ENCODE peak calls at places on chromosomes 4 and X, in nine cellular contexts. One of them, this sample, is unnamed.
A peak's percentile ranks its signal among the peaks of the same experiment; 100 is the strongest.

GRCh38 chr4:109041463-109041862 is 261.0 kb downstream of the COL25A1 start:
- DNase-seq in neural progenitor cell: no peak
- DNase-seq in MG63: no peak
- DNase-seq in suprapubic skin: no peak
- DNase-seq in upper lobe of right lung: no peak
- DNase-seq in SJSA1: no peak
- DNase-seq in small intestine: no peak
- DNase-seq in IMR-90: peak; percentile 50
- DNase-seq in stomach: no peak
- DNase-seq in this sample: no peak

GRCh38 chr4:142549726-142550463 is 296.2 kb downstream of the INPP4B start:
- DNase-seq in neural progenitor cell: no peak
- DNase-seq in IMR-90: peak; percentile 81
- DNase-seq in upper lobe of right lung: no peak
- DNase-seq in stomach: no peak
- DNase-seq in SJSA1: no peak
- DNase-seq in small intestine: peak; percentile 70
- DNase-seq in suprapubic skin: no peak
- DNase-seq in MG63: peak; percentile 1
- DNase-seq in this sample: peak; percentile 51

GRCh38 chrX:47664737-47665136 is 5.8 kb upstream of the UXT start:
- DNase-seq in upper lobe of right lung: no peak
- DNase-seq in MG63: no peak
- DNase-seq in IMR-90: peak; percentile 33
- DNase-seq in small intestine: no peak
- DNase-seq in stomach: no peak
- DNase-seq in neural progenitor cell: no peak
- DNase-seq in SJSA1: no peak
- DNase-seq in suprapubic skin: no peak
- DNase-seq in this sample: no peak

GRCh38 chr4:74501579-74501978 is 56.6 kb downstream of the AREG start:
- DNase-seq in IMR-90: peak; percentile 95
- DNase-seq in small intestine: no peak
- DNase-seq in SJSA1: no peak
- DNase-seq in upper lobe of right lung: no peak
- DNase-seq in suprapubic skin: no peak
- DNase-seq in MG63: no peak
- DNase-seq in neural progenitor cell: no peak
- DNase-seq in stomach: no peak
- DNase-seq in this sample: peak; percentile 63

GRCh38 chr4:108991929-108992328 is 229.1 kb upstream of the ETNPPL start:
- DNase-seq in upper lobe of right lung: no peak
- DNase-seq in small intestine: no peak
- DNase-seq in neural progenitor cell: no peak
- DNase-seq in suprapubic skin: no peak
- DNase-seq in stomach: no peak
- DNase-seq in MG63: no peak
- DNase-seq in SJSA1: no peak
- DNase-seq in IMR-90: peak; percentile 79
- DNase-seq in this sample: peak; percentile 29

GRCh38 chr4:182062936-182063335 is 180.3 kb upstream of the TENM3 start:
- DNase-seq in SJSA1: no peak
- DNase-seq in small intestine: no peak
- DNase-seq in neural progenitor cell: no peak
- DNase-seq in upper lobe of right lung: no peak
- DNase-seq in IMR-90: peak; percentile 91
- DNase-seq in suprapubic skin: no peak
- DNase-seq in stomach: no peak
- DNase-seq in MG63: no peak
- DNase-seq in this sample: peak; percentile 61

GRCh38 chrX:115337735-115338134 is 48.2 kb downstream of the LUZP4 start:
- DNase-seq in IMR-90: peak; percentile 86
- DNase-seq in MG63: peak; percentile 65
- DNase-seq in stomach: no peak
- DNase-seq in SJSA1: no peak
- DNase-seq in neural progenitor cell: no peak
- DNase-seq in small intestine: no peak
- DNase-seq in suprapubic skin: no peak
- DNase-seq in upper lobe of right lung: no peak
- DNase-seq in this sample: no peak

GRCh38 chr4:147842573-147842972 is 110.7 kb downstream of the ARHGAP10 start:
- DNase-seq in small intestine: no peak
- DNase-seq in upper lobe of right lung: no peak
- DNase-seq in suprapubic skin: no peak
- DNase-seq in MG63: no peak
- DNase-seq in IMR-90: peak; percentile 79
- DNase-seq in stomach: no peak
- DNase-seq in neural progenitor cell: no peak
- DNase-seq in SJSA1: no peak
- DNase-seq in this sample: no peak

GRCh38 chrX:2689773-2690666 is 1.1 kb upstream of the CD99 start:
- DNase-seq in MG63: no peak
- DNase-seq in stomach: no peak
- DNase-seq in small intestine: peak; percentile 95
- DNase-seq in upper lobe of right lung: no peak
- DNase-seq in SJSA1: no peak
- DNase-seq in suprapubic skin: no peak
- DNase-seq in IMR-90: no peak
- DNase-seq in neural progenitor cell: peak; percentile 30
- DNase-seq in this sample: no peak

GRCh38 chrX:106611682-106612402 is at the start of gene RADX:
- DNase-seq in stomach: peak; percentile 83
- DNase-seq in MG63: peak; percentile 89
- DNase-seq in suprapubic skin: peak; percentile 81
- DNase-seq in SJSA1: peak; percentile 62
- DNase-seq in upper lobe of right lung: peak; percentile 91
- DNase-seq in small intestine: peak; percentile 84
- DNase-seq in neural progenitor cell: peak; percentile 93
- DNase-seq in IMR-90: peak; percentile 45
- DNase-seq in this sample: no peak

GRCh38 chr4:135949926-135950325 is 1582.4 kb downstream of the PCDH18 start:
- DNase-seq in neural progenitor cell: no peak
- DNase-seq in SJSA1: no peak
- DNase-seq in MG63: no peak
- DNase-seq in IMR-90: no peak
- DNase-seq in small intestine: no peak
- DNase-seq in stomach: no peak
- DNase-seq in upper lobe of right lung: no peak
- DNase-seq in suprapubic skin: no peak
- DNase-seq in this sample: no peak

GRCh38 chr4:55435136-55435535 is 39.4 kb downstream of the TMEM165 start:
- DNase-seq in upper lobe of right lung: no peak
- DNase-seq in SJSA1: no peak
- DNase-seq in IMR-90: peak; percentile 48
- DNase-seq in small intestine: peak; percentile 8
- DNase-seq in neural progenitor cell: peak; percentile 8
- DNase-seq in MG63: no peak
- DNase-seq in suprapubic skin: no peak
- DNase-seq in stomach: no peak
- DNase-seq in this sample: no peak

DNA sequence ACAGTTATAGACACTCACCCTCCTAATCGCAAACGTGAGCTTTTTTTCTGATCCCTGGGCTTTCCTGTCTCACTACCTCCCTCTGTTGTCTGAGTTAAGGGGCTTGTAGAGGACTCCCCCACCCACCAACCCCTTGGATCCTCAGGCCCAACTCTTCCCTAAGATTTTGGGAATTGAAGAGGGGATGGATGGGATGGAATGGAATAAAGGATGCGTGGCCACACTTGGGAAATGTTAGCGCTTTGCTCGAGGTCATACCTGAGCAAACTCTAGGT is 1.5 kb downstream of the CNKSR2 start:
- DNase-seq in neural progenitor cell: peak; percentile 64
- DNase-seq in SJSA1: no peak
- DNase-seq in suprapubic skin: no peak
- DNase-seq in stomach: no peak
- DNase-seq in small intestine: no peak
- DNase-seq in MG63: no peak
- DNase-seq in IMR-90: no peak
- DNase-seq in upper lobe of right lung: no peak
- DNase-seq in this sample: no peak
- H3K4me3 ChIP-seq in neural progenitor cell: peak overlapping the region; percentile 59
- H3K4me3 ChIP-seq in SJSA1: no peak overlapping the region
- H3K4me3 ChIP-seq in suprapubic skin: peak overlapping the region; percentile 61
- H3K4me3 ChIP-seq in stomach: peak overlapping the region; percentile 53
- H3K4me3 ChIP-seq in small intestine: no peak overlapping the region
- H3K4me3 ChIP-seq in MG63: no peak overlapping the region
- H3K4me3 ChIP-seq in IMR-90: no peak overlapping the region
- H3K4me3 ChIP-seq in upper lobe of right lung: peak overlapping the region; percentile 53
- H3K4me3 ChIP-seq in this sample: no peak overlapping the region

DNA sequence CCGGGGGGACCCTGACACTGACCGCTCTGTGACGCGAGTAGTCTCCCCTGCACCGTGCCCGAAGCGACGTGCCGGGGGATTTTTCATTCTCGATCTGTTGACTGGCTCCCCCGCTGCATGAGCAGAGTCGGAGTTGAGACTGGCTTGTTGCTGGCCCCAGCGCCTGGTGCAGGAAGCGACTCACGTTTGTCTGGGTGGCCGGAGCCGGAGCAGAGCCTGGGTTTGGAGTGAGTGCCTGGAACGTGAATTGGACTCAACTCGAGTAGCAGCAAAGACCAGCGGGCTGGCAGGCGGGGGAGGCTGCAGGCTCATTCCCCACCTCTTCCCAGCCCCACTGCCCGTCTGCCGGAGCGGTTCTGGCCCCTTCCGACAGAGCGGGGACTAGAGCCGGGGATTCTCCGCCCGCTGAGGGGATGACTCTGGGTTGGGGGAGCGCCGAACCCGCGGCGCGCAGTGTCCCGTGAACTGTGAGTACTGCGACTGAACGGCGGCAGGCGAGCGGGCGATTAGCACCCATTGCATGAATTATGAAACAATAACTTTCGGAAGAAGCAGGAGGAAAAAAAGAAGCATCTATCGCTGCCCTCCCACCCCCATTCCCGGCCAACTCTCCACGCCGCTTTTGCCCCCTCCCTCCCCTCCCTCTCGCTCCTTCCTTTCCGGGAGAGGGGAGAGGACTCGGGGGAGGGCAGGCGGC is 635 bp downstream of the PCDH7 start:
- DNase-seq in stomach: no peak
- DNase-seq in IMR-90: peak; percentile 61
- DNase-seq in upper lobe of right lung: no peak
- DNase-seq in neural progenitor cell: peak; percentile 66
- DNase-seq in small intestine: peak; percentile 26
- DNase-seq in SJSA1: no peak
- DNase-seq in MG63: no peak
- DNase-seq in suprapubic skin: peak; percentile 81
- DNase-seq in this sample: no peak
- H3K4me3 ChIP-seq in stomach: peak overlapping the region; percentile 60
- H3K4me3 ChIP-seq in IMR-90: peak overlapping the region; percentile 78
- H3K4me3 ChIP-seq in upper lobe of right lung: peak overlapping the region; percentile 55
- H3K4me3 ChIP-seq in neural progenitor cell: peak overlapping the region; percentile 73
- H3K4me3 ChIP-seq in small intestine: peak overlapping the region; percentile 14
- H3K4me3 ChIP-seq in SJSA1: peak overlapping the region; percentile 10
- H3K4me3 ChIP-seq in MG63: peak overlapping the region; percentile 47
- H3K4me3 ChIP-seq in suprapubic skin: peak overlapping the region; percentile 74
- H3K4me3 ChIP-seq in this sample: peak overlapping the region; percentile 60

DNA sequence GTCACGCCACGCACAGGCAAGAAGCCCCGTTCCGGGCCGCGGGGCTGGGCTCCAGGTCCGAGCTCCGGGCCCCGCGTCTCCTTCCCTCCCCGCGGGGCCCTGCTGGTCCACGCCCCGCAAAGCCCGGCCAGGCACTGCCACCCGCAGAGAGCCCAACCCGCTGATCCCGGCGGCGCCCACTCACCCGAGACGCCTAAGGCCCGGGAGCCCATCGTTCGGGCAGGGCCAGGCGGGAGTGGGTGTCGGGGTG is 870 bp downstream of the PDZD4 start:
- DNase-seq in small intestine: no peak
- DNase-seq in IMR-90: no peak
- DNase-seq in SJSA1: no peak
- DNase-seq in suprapubic skin: no peak
- DNase-seq in upper lobe of right lung: no peak
- DNase-seq in MG63: no peak
- DNase-seq in neural progenitor cell: no peak
- DNase-seq in stomach: no peak
- DNase-seq in this sample: no peak
- H3K4me3 ChIP-seq in small intestine: no peak overlapping the region
- H3K4me3 ChIP-seq in IMR-90: no peak overlapping the region
- H3K4me3 ChIP-seq in SJSA1: no peak overlapping the region
- H3K4me3 ChIP-seq in suprapubic skin: peak overlapping the region; percentile 48
- H3K4me3 ChIP-seq in upper lobe of right lung: peak overlapping the region; percentile 36
- H3K4me3 ChIP-seq in MG63: no peak overlapping the region
- H3K4me3 ChIP-seq in neural progenitor cell: peak overlapping the region; percentile 51
- H3K4me3 ChIP-seq in stomach: peak overlapping the region; percentile 46
- H3K4me3 ChIP-seq in this sample: no peak overlapping the region

DNA sequence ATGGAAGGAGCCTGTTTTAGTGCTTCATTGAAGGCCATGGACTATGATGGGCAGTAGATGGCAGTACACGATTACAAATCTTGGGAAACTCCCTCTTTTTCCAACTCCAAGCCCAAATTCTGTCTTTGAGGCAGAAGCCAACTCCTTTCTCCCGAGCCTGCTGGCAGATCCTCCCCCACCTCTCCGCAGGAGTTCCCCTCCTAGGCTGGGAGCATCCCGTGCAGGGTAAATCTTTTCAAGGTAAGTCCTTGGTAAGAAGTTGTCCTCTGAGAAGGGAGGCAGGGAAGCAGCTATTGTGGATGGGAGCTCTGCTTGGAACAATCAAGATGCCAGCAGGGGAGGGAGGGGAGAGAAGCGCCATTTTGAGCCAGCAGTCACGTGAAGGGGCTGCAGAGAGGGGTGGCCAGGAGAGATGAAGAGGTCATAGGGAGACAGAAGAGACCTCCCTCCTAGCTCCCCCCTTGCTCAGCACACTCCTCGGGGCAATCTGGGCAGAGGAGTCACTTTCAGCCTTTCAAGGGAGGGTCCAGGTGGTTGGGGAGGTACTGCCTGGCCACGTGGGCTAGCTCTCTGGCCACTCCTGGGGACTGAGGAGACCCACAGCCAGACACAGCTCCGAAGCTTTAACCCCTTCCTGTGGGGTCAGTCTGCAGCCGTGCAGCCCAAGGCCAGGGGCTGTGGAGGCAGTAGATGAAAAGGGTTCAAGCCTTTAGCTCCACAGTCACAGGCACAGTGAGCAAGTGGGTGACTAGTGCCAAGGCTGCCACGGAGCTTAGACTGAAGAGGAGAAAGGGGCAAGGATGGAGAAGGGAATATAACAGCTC is 9.6 kb downstream of the CC2D2A start:
- DNase-seq in suprapubic skin: no peak
- DNase-seq in MG63: peak; percentile 39
- DNase-seq in IMR-90: peak; percentile 89
- DNase-seq in SJSA1: peak; percentile 51
- DNase-seq in upper lobe of right lung: peak; percentile 72
- DNase-seq in small intestine: peak; percentile 59
- DNase-seq in stomach: peak; percentile 31
- DNase-seq in neural progenitor cell: peak; percentile 87
- DNase-seq in this sample: peak; percentile 42
- H3K4me3 ChIP-seq in suprapubic skin: peak overlapping the region; percentile 46
- H3K4me3 ChIP-seq in MG63: peak overlapping the region; percentile 47
- H3K4me3 ChIP-seq in IMR-90: peak overlapping the region; percentile 48
- H3K4me3 ChIP-seq in SJSA1: peak overlapping the region; percentile 42
- H3K4me3 ChIP-seq in upper lobe of right lung: peak overlapping the region; percentile 57
- H3K4me3 ChIP-seq in small intestine: no peak overlapping the region
- H3K4me3 ChIP-seq in stomach: peak overlapping the region; percentile 43
- H3K4me3 ChIP-seq in neural progenitor cell: peak overlapping the region; percentile 65
- H3K4me3 ChIP-seq in this sample: peak overlapping the region; percentile 68

GRCh38 chr4:9602389-9602914 is 158.2 kb downstream of the DEFB131A start:
- DNase-seq in upper lobe of right lung: no peak
- DNase-seq in MG63: no peak
- DNase-seq in stomach: no peak
- DNase-seq in IMR-90: no peak
- DNase-seq in SJSA1: no peak
- DNase-seq in neural progenitor cell: no peak
- DNase-seq in small intestine: peak; percentile 13
- DNase-seq in suprapubic skin: no peak
- DNase-seq in this sample: no peak
- H3K4me3 ChIP-seq in upper lobe of right lung: peak overlapping the region; percentile 3
- H3K4me3 ChIP-seq in MG63: no peak overlapping the region
- H3K4me3 ChIP-seq in stomach: no peak overlapping the region
- H3K4me3 ChIP-seq in IMR-90: no peak overlapping the region
- H3K4me3 ChIP-seq in SJSA1: no peak overlapping the region
- H3K4me3 ChIP-seq in neural progenitor cell: no peak overlapping the region
- H3K4me3 ChIP-seq in small intestine: no peak overlapping the region
- H3K4me3 ChIP-seq in suprapubic skin: no peak overlapping the region
- H3K4me3 ChIP-seq in this sample: no peak overlapping the region